ENCODE peak calls at places on chromosome 16, in nine cellular contexts. L is heart left ventricle; E is RWPE1; N is activated CD8-positive, alpha-beta T cell treated with anti-CD3 and anti-CD28 coated beads, Interleukin-2, amount 10 ng/mL, durations not matched to agents 7 days and 5 days; R is IMR-90; T is right atrium auricular region; K is T-cell; D is SHP77; A is activated T-cell treated with anti-CD3 and anti-CD28 coated beads, Interleukin-2, amount 50 U/mL, for 48 hours. U is an unnamed sample.

GRCh38 chr16:89581045-89581695 is 5.6 kb downstream of the CPNE7 start:
- DNase-seq in R (peak), K (no peak), L (no peak), A (no peak), D (no peak), E (peak), T (no peak), N (no peak), U (peak)

GRCh38 chr16:66740010-66740409 is 11.4 kb downstream of the DYNC1LI2 start:
- DNase-seq in R (peak), N (peak), L (no peak), D (peak), E (peak), K (no peak), T (no peak), A (peak), U (no peak)

GRCh38 chr16:10738231-10739077 is 5.2 kb upstream of the NUBP1 start:
- DNase-seq in K (no peak), T (peak), D (peak), E (no peak), R (peak), L (peak), A (peak), N (peak), U (peak)

GRCh38 chr16:4676826-4677225 is 16.5 kb upstream of the NUDT16L1 start:
- DNase-seq in A (no peak), R (no peak), L (peak), D (no peak), E (no peak), T (no peak), K (no peak), N (peak), U (no peak)

GRCh38 chr16:5143761-5144620 is 46.4 kb upstream of the EEF2KMT start:
- DNase-seq in T (no peak), R (no peak), K (no peak), D (no peak), N (no peak), A (no peak), E (no peak), L (no peak), U (no peak)

GRCh38 chr16:57071840-57072541 is 20.4 kb upstream of the CPNE2 start:
- DNase-seq in L (no peak), T (no peak), R (peak), N (no peak), K (no peak), A (no peak), D (no peak), E (peak), U (peak)

GRCh38 chr16:88810166-88810867 is 1.4 kb downstream of the APRT start:
- DNase-seq in N (no peak), R (no peak), D (no peak), K (no peak), T (no peak), L (no peak), E (peak), A (peak), U (no peak)

GRCh38 chr16:31141489-31142108 is 6.1 kb upstream of the PRSS8 start:
- DNase-seq in L (peak), N (no peak), K (no peak), E (peak), T (no peak), A (peak), D (peak), R (peak), U (peak)

GRCh38 chr16:21175397-21175796 is 16.9 kb downstream of the LDAF1 start:
- DNase-seq in A (no peak), T (no peak), R (no peak), L (no peak), K (no peak), N (no peak), D (no peak), E (no peak), U (no peak)

U was measured in Calu3.